ENCODE peak calls at places on chromosomes 1 and 21, in four cellular contexts. J is choroid plexus epithelial cell, S is neural progenitor cell, I is fibroblast of mammary gland. U is an unnamed sample.

GRCh38 chr1:25562101-25562927 is 18.9 kb downstream of the LDLRAP1 start:
- DNase-seq in I (no peak), S (no peak), J (no peak), U (no peak)

GRCh38 chr1:204363335-204364114 is 3.8 kb upstream of the PLEKHA6 start:
- DNase-seq in I (peak), S (peak), J (peak), U (peak)

GRCh38 chr1:175278729-175279128 is 86.2 kb upstream of the KIAA0040 start:
- DNase-seq in I (no peak), J (no peak), S (no peak), U (no peak)

GRCh38 chr1:213564215-213564659 is 423.5 kb upstream of the PROX1 start:
- DNase-seq in S (peak), I (peak), J (no peak), U (no peak)

GRCh38 chr1:43363283-43363934 is 4.4 kb downstream of the ELOVL1 start:
- DNase-seq in S (no peak), I (peak), J (no peak), U (no peak)

GRCh38 chr1:161706483-161707347 is at the start of gene FCRLA:
- DNase-seq in I (peak), S (no peak), J (peak), U (peak)

GRCh38 chr1:230972855-230973271 is 5.8 kb downstream of the TTC13 start:
- DNase-seq in S (no peak), J (no peak), I (no peak), U (no peak)

GRCh38 chr21:42939581-42940413 is 14.4 kb upstream of the ERVH48-1 start:
- DNase-seq in S (no peak), J (peak), I (peak), U (peak)

GRCh38 chr1:40360631-40361030 is 12.9 kb upstream of the SMAP2 start:
- DNase-seq in J (no peak), I (no peak), S (no peak), U (no peak)

GRCh38 chr21:26912466-26912865 is 54.4 kb downstream of the ADAMTS5 start:
- DNase-seq in J (no peak), I (no peak), S (no peak), U (no peak)

GRCh38 chr1:225448146-225448805 is 20.4 kb upstream of the LBR start:
- DNase-seq in J (no peak), I (no peak), S (no peak), U (no peak)

GRCh38 chr1:30359821-30360220 is 363.6 kb downstream of the MATN1 start:
- DNase-seq in J (no peak), I (no peak), S (no peak), U (no peak)

GRCh38 chr1:180265871-180266270 is 35.8 kb downstream of the LHX4 start:
- DNase-seq in J (no peak), I (no peak), S (no peak), U (no peak)

GRCh38 chr1:202192770-202193613 is 607 bp upstream of the LGR6 start:
- DNase-seq in I (peak), J (peak), S (peak), U (peak)

GRCh38 chr1:64536836-64537490 is 67.0 kb downstream of the CACHD1 start:
- DNase-seq in J (no peak), I (no peak), S (no peak), U (no peak)

GRCh38 chr1:159177273-159177907 is 6.0 kb downstream of the CADM3 start:
- DNase-seq in I (peak), S (peak), J (peak), U (peak)

GRCh38 chr1:21361506-21361905 is 71.2 kb upstream of the ECE1 start:
- DNase-seq in S (no peak), I (no peak), J (no peak), U (no peak)

GRCh38 chr1:208682664-208683013 is 438.5 kb upstream of the PLXNA2 start:
- DNase-seq in I (no peak), J (no peak), S (no peak), U (no peak)

GRCh38 chr1:44515416-44515815 is 110.4 kb downstream of the RNF220 start:
- DNase-seq in S (no peak), I (no peak), J (no peak), U (no peak)

GRCh38 chr21:39556176-39556575 is 56.6 kb upstream of the B3GALT5 start:
- DNase-seq in I (no peak), S (peak), J (no peak), U (no peak)

GRCh38 chr1:116002781-116003455 is 26.6 kb downstream of the SLC22A15 start:
- DNase-seq in I (no peak), J (no peak), S (no peak), U (no peak)

GRCh38 chr1:39700348-39700747 is 9.1 kb upstream of the HPCAL4 start:
- DNase-seq in S (no peak), J (no peak), I (no peak), U (no peak)

GRCh38 chr1:177739780-177740179 is 230.1 kb downstream of the SEC16B start:
- DNase-seq in J (no peak), S (no peak), I (no peak), U (no peak)

GRCh38 chr1:8733463-8733862 is 84.0 kb downstream of the RERE start:
- DNase-seq in S (no peak), J (no peak), I (no peak), U (no peak)

GRCh38 chr1:198359024-198359653 is 181.3 kb downstream of the ATP6V1G3 start:
- DNase-seq in S (no peak), J (peak), I (peak), U (no peak)

GRCh38 chr1:32618673-32619221 is 31.6 kb downstream of the ZBTB8OS start:
- DNase-seq in S (no peak), I (peak), J (no peak), U (no peak)

GRCh38 chr1:32622806-32623694 is 27.3 kb downstream of the ZBTB8OS start:
- DNase-seq in I (no peak), S (no peak), J (no peak), U (no peak)

GRCh38 chr1:32623775-32624174 is 26.6 kb downstream of the ZBTB8OS start:
- DNase-seq in S (no peak), I (no peak), J (no peak), U (no peak)

GRCh38 chr1:32622205-32622604 is 28.1 kb downstream of the ZBTB8OS start:
- DNase-seq in I (no peak), J (no peak), S (no peak), U (no peak)

DNA sequence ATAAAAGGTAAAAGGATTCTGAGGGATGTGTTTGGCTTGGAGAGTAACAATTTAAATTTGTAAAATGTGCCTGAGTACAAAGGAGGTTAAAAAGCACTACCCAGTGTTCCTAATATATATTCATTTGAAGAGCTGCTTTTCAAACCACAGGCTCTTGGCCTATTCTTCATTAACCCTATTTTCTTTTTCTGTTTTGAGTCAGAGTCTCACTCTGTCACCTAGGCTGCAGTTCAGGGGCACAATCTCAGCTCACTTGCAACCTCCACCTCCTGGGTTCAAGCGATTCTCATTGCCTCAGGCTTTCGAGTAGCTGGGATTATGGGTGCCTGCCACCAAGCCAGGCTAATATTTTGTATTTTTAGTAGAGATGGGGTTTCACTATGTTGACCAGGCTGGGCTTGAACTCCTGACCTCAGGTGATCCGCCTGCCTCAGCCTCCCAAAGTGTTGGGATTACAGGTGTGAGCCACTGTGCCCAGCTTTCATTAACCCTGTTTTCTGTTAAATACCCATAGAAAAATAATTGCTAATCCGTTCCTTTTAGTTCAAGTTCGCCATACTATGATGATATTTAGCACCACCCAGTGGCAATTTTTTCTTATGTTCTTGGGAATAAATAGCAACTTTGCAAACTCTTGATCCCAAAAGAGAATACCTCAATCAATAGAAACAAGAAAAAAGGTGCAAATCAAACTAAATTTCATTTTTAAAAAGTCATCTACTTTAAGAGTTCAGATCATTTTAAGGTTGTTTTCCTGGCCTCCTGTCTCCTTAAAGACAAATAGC is 30.5 kb downstream of the ZBTB8OS start:
- DNase-seq in J (peak), S (no peak), I (peak), U (no peak)
- TF ChIP-seq CTCF in J (peak), S (no peak), I (peak), U (no peak)

GRCh38 chr1:200992382-200993101 is 31.0 kb downstream of the KIF21B start:
- DNase-seq in I (no peak), S (no peak), J (no peak), U (no peak)
- H3K4me3 ChIP-seq in I (no peak), S (no peak), J (no peak), U (no peak)

GRCh38 chr1:23178931-23179330 is 10.3 kb upstream of the LUZP1 start:
- DNase-seq in J (peak), S (peak), I (peak), U (no peak)
- TF ChIP-seq CTCF in J (peak), S (peak), I (peak), U (peak)

GRCh38 chr1:101239095-101240040 is 2.5 kb downstream of the S1PR1 start:
- DNase-seq in J (no peak), S (no peak), I (no peak), U (no peak)

GRCh38 chr1:101236546-101237228 is at the start of gene S1PR1:
- DNase-seq in S (peak), J (peak), I (peak), U (no peak)

GRCh38 chr1:101237229-101237837 is 514 bp downstream of the S1PR1 start:
- DNase-seq in I (peak), S (peak), J (peak), U (no peak)

GRCh38 chr1:101238681-101239094 is 1.9 kb downstream of the S1PR1 start:
- DNase-seq in J (peak), I (peak), S (peak), U (peak)

DNA sequence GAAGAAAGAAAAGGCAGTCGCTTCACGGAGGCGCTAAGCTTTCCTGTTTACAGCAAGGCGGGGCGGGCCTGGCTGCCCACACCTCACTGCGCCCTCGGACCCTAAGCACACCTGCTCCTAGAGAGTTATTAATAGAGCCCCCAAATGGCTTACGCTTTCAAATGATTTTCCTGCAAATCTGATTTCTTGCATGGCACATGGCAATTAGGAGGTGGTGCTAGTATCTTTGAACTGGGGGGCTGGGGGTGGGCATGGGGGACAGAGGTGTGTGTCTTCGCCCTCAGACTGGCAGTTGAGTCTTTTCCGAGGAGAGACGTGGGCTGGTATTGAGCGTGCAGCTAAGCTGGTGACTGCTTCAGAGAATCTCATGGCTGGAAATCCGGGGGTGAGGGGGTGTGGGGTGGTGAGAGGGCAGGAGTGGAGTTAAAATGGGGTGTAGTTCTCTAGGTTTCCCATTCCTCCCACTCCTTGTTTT is 1.3 kb downstream of the S1PR1 start:
- DNase-seq in S (peak), J (no peak), I (no peak), U (no peak)
- H3K4me3 ChIP-seq in S (peak), J (peak), I (peak), U (peak)

GRCh38 chr1:27372022-27372807 is 2.4 kb downstream of the FCN3 start:
- DNase-seq in S (no peak), J (no peak), I (peak), U (no peak)

GRCh38 chr1:27367160-27367650 is 444 bp upstream of the MAP3K6 start:
- DNase-seq in I (no peak), J (no peak), S (no peak), U (no peak)

GRCh38 chr1:27366411-27367159 is at the start of gene MAP3K6:
- DNase-seq in I (peak), S (peak), J (peak), U (peak)

GRCh38 chr1:27366113-27366410 is 699 bp downstream of the MAP3K6 start:
- DNase-seq in J (peak), I (peak), S (peak), U (no peak)

GRCh38 chr1:27368872-27369703 is 2.3 kb upstream of the MAP3K6 start:
- DNase-seq in J (peak), S (no peak), I (peak), U (no peak)
- TF ChIP-seq CTCF in J (peak), S (peak), I (peak), U (peak)

GRCh38 chr1:62196091-62196690 is 1.5 kb downstream of the L1TD1 start:
- DNase-seq in J (no peak), S (peak), I (no peak), U (no peak)
- H3K4me3 ChIP-seq in J (no peak), S (peak), I (no peak), U (no peak)

GRCh38 chr1:210328746-210329488 is at the start of gene HHAT:
- DNase-seq in S (peak), I (peak), J (peak), U (no peak)
- TF ChIP-seq CTCF in S (peak), I (no peak), J (no peak), U (peak)